ENCODE peak calls at places on chromosomes 6 and 20, in eight cellular contexts. A, W, R, Z, G, B, X and F are unnamed samples. For H3K36me3, the result is how much of the 10 kb centered on the place peaks cover.

GRCh38 chr6:170135821-170136471 is 154.9 kb downstream of the DLL1 start:
- DNase-seq in A (no peak), W (no peak), R (no peak), Z (no peak), G (peak), B (peak), X (peak), F (peak)

GRCh38 chr6:2713473-2714358 is 37.0 kb downstream of the MYLK4 start:
- DNase-seq in A (no peak), W (no peak), R (no peak), Z (no peak), G (no peak), B (no peak), X (no peak), F (no peak)

GRCh38 chr6:43803783-43804549 is 34.0 kb downstream of the VEGFA start:
- DNase-seq in A (no peak), W (no peak), R (no peak), Z (no peak), G (no peak), B (no peak), X (no peak), F (peak)

GRCh38 chr6:135537782-135538301 is 40.3 kb upstream of the AHI1 start:
- DNase-seq in A (no peak), W (no peak), R (peak), Z (no peak), G (no peak), B (no peak), X (no peak), F (no peak)

GRCh38 chr6:100382031-100382430 is 82.7 kb downstream of the SIM1 start:
- DNase-seq in A (no peak), W (no peak), R (no peak), Z (no peak), G (no peak), B (no peak), X (no peak), F (no peak)

GRCh38 chr6:10369896-10370295 is 45.0 kb downstream of the TFAP2A start:
- DNase-seq in A (no peak), W (no peak), R (no peak), Z (no peak), G (no peak), B (no peak), X (no peak), F (no peak)

GRCh38 chr6:101605874-101606273 is 212.4 kb downstream of the GRIK2 start:
- DNase-seq in A (no peak), W (no peak), R (no peak), Z (no peak), G (no peak), B (no peak), X (no peak), F (no peak)

GRCh38 chr20:35489717-35490116 is 34.3 kb downstream of the CEP250 start:
- DNase-seq in A (no peak), W (no peak), R (no peak), Z (no peak), G (no peak), B (no peak), X (no peak), F (no peak)

GRCh38 chr6:44727651-44728630 is 340.4 kb downstream of the CDC5L start:
- DNase-seq in A (no peak), W (peak), R (no peak), Z (no peak), G (no peak), B (peak), X (no peak), F (no peak)

GRCh38 chr6:17429381-17430061 is 36.1 kb downstream of the CAP2 start:
- DNase-seq in A (no peak), W (no peak), R (peak), Z (no peak), G (no peak), B (no peak), X (no peak), F (peak)

GRCh38 chr6:21634582-21634981 is 41.0 kb downstream of the SOX4 start:
- DNase-seq in A (peak), W (no peak), R (peak), Z (no peak), G (no peak), B (no peak), X (no peak), F (no peak)

GRCh38 chr6:110951986-110952794 is 6.3 kb upstream of the GTF3C6 start:
- DNase-seq in A (no peak), W (peak), R (peak), Z (no peak), G (no peak), B (no peak), X (no peak), F (no peak)

GRCh38 chr20:14445310-14445709 is 107.9 kb upstream of the FLRT3 start:
- DNase-seq in A (no peak), W (no peak), R (peak), Z (no peak), G (no peak), B (no peak), X (no peak), F (no peak)

GRCh38 chr20:1935696-1936366 is 40.6 kb downstream of the SIRPA start:
- DNase-seq in A (peak), W (no peak), R (no peak), Z (peak), G (no peak), B (peak), X (no peak), F (no peak)

GRCh38 chr6:60754879-60755278 is 1531.1 kb downstream of the KHDRBS2 start:
- DNase-seq in A (peak), W (no peak), R (no peak), Z (no peak), G (no peak), B (no peak), X (no peak), F (no peak)

GRCh38 chr20:33732166-33732970 is 572 bp downstream of the ZNF341 start:
- DNase-seq in A (no peak), W (peak), R (peak), Z (peak), G (peak), B (peak), X (peak), F (peak)

GRCh38 chr20:8951136-8951535 is 117.8 kb upstream of the PLCB4 start:
- DNase-seq in A (no peak), W (no peak), R (no peak), Z (no peak), G (no peak), B (no peak), X (no peak), F (no peak)

GRCh38 chr20:8953300-8953699 is 115.6 kb upstream of the PLCB4 start:
- DNase-seq in A (no peak), W (no peak), R (no peak), Z (no peak), G (no peak), B (no peak), X (no peak), F (no peak)
- TF ChIP-seq CTCF in A (no peak), W (no peak), R (peak), Z (no peak), G (no peak), B (no peak), X (no peak), F (no peak)

DNA sequence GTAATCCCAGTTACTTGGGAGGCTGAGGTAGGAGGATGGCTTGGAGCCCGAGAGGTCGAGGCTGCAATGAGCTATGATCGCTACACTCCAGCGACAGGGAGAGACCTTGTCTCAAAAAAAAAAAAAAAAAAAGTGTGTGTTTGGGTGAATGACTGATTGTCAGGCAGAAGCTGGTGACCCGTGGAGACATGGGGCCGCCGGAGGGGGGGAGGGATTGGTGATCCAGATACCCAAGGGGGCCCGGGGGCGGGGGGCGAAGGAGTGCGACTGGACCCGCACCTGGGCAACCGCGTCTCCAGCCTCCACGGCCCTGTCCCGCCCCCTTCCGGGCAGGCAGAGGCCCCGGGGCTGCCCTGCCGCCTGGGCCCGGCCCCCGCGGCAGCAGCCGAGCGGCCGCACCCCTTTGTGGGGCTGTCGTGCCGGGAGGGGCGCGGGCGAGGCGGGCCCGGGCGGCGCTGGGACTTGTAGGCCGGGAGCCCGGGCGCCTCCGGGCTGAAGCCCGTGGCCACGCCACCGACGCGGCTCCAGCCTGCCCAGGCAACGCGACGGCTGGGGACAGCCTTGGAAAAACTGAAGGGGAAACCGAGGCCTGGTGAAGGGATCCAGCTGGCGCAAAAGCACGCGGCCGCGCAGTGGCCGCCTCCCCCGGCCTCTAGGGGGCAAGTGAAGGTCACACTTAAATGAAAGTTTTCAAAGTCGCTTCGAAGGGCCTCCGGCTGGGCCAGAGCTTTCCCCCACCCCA is 2.1 kb upstream of the RBM38 start:
- DNase-seq in A (peak), W (peak), R (peak), Z (peak), G (peak), B (peak), X (peak), F (peak)
- H3K4me3 ChIP-seq in A (no peak), W (peak), R (no peak), Z (peak), G (peak), B (peak), X (peak), F (peak)

DNA sequence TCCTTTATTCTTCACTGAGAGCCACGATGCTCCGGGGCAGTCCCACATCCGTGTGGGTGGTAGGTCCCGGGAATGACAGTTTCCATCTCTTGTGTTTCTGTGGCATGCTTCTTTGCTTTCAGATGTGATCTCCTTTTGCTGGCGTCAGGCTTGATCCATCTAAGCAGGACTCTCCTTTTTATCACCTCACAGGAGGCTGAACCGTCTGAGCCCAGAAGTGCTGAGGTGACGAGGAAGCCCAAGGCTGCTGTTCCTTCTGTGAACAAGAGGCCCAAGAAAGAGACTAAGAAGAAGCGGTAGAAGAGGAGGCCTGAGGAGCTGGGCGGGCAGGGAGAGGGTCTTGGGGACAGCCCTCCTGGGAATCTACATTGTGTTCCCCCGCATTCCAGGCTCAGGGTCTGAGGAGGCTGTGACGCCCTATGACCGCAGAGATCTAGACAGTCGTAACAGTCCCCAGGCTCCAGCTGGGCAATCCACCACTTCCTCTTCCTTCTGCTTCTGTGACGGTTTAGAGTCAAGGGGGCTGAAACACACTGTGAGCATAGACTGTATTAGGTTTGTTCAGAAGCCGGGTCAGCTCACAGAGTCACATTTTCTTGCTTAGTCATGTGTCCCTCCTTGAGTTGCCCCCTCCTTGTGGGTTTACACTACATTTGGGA is 26.8 kb downstream of the MANBAL start:
- DNase-seq in A (no peak), W (no peak), R (no peak), Z (no peak), G (no peak), B (no peak), X (no peak), F (no peak)
- H3K36me3 ChIP-seq in A (under half), W (under half), R (under half), Z (under half), G (under half), B (under half), X (under half), F (under half)

GRCh38 chr6:89081423-89082322 is 1.1 kb downstream of the PNRC1 start:
- DNase-seq in A (peak), W (peak), R (peak), Z (peak), G (peak), B (peak), X (peak), F (peak)
- TF ChIP-seq CTCF in A (no peak), W (no peak), R (no peak), Z (no peak), G (no peak), B (no peak), X (no peak), F (no peak)

DNA sequence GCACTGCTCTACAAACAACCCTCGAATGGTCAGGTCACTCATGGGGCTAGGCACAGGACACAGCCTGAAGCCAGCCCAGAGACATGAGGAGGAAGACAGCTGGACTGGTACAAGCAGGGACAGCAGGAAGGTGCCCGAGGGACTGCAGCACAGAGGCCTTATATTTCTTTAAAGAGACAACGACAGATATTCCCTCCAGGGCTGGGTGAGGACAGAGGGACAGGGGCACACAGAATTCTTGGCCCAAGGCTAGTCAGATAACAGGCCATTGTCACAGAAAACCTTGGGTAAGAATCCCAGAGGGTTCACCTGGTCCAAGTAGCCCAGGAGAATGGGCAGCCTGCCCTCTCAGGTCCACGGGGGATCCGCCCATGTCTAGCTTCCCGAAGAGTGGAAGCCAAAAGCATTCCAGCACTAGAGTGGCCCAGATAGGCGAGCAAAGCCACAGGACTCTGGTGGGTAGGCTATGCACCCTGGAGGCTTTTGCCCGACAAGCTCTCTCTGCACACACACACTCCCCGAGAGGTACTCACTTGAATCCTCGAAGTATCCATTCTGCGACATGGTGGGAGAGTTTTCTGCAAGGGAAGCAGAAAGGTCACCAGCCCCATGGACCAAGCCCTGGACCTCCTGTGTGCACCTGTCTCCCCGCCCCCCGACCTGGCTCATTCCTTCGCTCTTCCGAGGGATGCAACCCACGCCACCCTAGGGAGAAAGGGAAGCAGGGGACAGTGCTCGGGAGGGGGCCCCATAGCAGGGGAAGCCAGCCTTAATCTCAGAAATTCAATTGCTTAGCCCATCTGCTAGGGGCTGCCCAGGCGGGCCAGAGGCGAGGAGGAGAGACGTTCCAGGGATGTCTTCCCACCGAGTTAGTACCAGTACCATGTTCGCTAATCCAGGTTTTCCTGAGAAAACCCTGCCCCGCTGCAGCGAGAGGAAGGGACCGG is 1.7 kb downstream of the SLC4A11 start:
- DNase-seq in A (no peak), W (no peak), R (no peak), Z (no peak), G (no peak), B (no peak), X (no peak), F (no peak)
- H3K4me3 ChIP-seq in A (no peak), W (peak), R (no peak), Z (no peak), G (no peak), B (peak), X (no peak), F (no peak)

GRCh38 chr6:113381957-113382356 is 475.2 kb upstream of the MARCKS start:
- DNase-seq in A (peak), W (peak), R (peak), Z (peak), G (no peak), B (peak), X (no peak), F (no peak)

GRCh38 chr6:113383701-113384100 is 473.4 kb upstream of the MARCKS start:
- DNase-seq in A (no peak), W (no peak), R (no peak), Z (no peak), G (no peak), B (no peak), X (no peak), F (no peak)

GRCh38 chr6:113381232-113381631 is 475.9 kb upstream of the MARCKS start:
- DNase-seq in A (no peak), W (no peak), R (peak), Z (no peak), G (no peak), B (no peak), X (no peak), F (no peak)

GRCh38 chr6:113377362-113377942 is 479.7 kb upstream of the MARCKS start:
- DNase-seq in A (no peak), W (no peak), R (no peak), Z (no peak), G (no peak), B (no peak), X (no peak), F (no peak)

GRCh38 chr6:113380591-113380990 is 476.6 kb upstream of the MARCKS start:
- DNase-seq in A (no peak), W (no peak), R (no peak), Z (no peak), G (no peak), B (no peak), X (no peak), F (no peak)
- H3K36me3 ChIP-seq in A (under half), W (under half), R (under half), Z (under half), G (under half), B (under half), X (under half), F (under half)

GRCh38 chr6:41334482-41335023 is 855 bp upstream of the NCR2 start:
- DNase-seq in A (no peak), W (peak), R (no peak), Z (no peak), G (no peak), B (no peak), X (no peak), F (no peak)
- TF ChIP-seq CTCF in A (peak), W (no peak), R (peak), Z (no peak), G (no peak), B (no peak), X (no peak), F (no peak)

GRCh38 chr6:109477184-109477583 is 5.8 kb downstream of the ZBTB24 start:
- DNase-seq in A (no peak), W (no peak), R (no peak), Z (no peak), G (no peak), B (no peak), X (no peak), F (no peak)

GRCh38 chr6:109477725-109478124 is 5.3 kb downstream of the ZBTB24 start:
- DNase-seq in A (no peak), W (no peak), R (no peak), Z (no peak), G (no peak), B (no peak), X (no peak), F (no peak)

GRCh38 chr6:109480993-109481480 is 2.0 kb downstream of the ZBTB24 start:
- DNase-seq in A (no peak), W (no peak), R (no peak), Z (no peak), G (no peak), B (no peak), X (no peak), F (no peak)

GRCh38 chr6:109478222-109478805 is 4.7 kb downstream of the ZBTB24 start:
- DNase-seq in A (no peak), W (no peak), R (no peak), Z (no peak), G (no peak), B (no peak), X (no peak), F (no peak)

GRCh38 chr6:109478848-109479624 is 4.0 kb downstream of the ZBTB24 start:
- DNase-seq in A (no peak), W (no peak), R (no peak), Z (no peak), G (no peak), B (no peak), X (no peak), F (no peak)
- H3K4me3 ChIP-seq in A (no peak), W (no peak), R (peak), Z (no peak), G (peak), B (no peak), X (peak), F (no peak)